ENCODE peak calls at places on chromosomes 2 and 18, in eight cellular contexts. One of them, this sample, is unnamed.

GRCh38 chr2:71802556-71802955 is 345.1 kb downstream of the CYP26B1 start:
- DNase-seq in H9: no peak
- DNase-seq in KBM-7: no peak
- DNase-seq in stimulated activated CD8-positive, alpha-beta memory T cell treated with anti-CD3 and anti-CD28 coated beads, Interleukin-4, amount 100 ng/mL, for 24 hours: no peak
- DNase-seq in activated naive CD4-positive, alpha-beta T cell: no peak
- DNase-seq in ACHN: no peak
- DNase-seq in EH: no peak
- DNase-seq in progenitor cell of endocrine pancreas: no peak
- DNase-seq in this sample: no peak

GRCh38 chr18:51044928-51045587 is 15.0 kb downstream of the SMAD4 start:
- DNase-seq in EH: peak
- DNase-seq in progenitor cell of endocrine pancreas: no peak
- DNase-seq in ACHN: no peak
- DNase-seq in activated naive CD4-positive, alpha-beta T cell: no peak
- DNase-seq in stimulated activated CD8-positive, alpha-beta memory T cell treated with anti-CD3 and anti-CD28 coated beads, Interleukin-4, amount 100 ng/mL, for 24 hours: no peak
- DNase-seq in KBM-7: no peak
- DNase-seq in H9: no peak
- DNase-seq in this sample: no peak

GRCh38 chr2:24919977-24920812 is at the start of gene ADCY3:
- DNase-seq in activated naive CD4-positive, alpha-beta T cell: no peak
- DNase-seq in H9: peak
- DNase-seq in EH: peak
- DNase-seq in KBM-7: no peak
- DNase-seq in progenitor cell of endocrine pancreas: peak
- DNase-seq in ACHN: peak
- DNase-seq in stimulated activated CD8-positive, alpha-beta memory T cell treated with anti-CD3 and anti-CD28 coated beads, Interleukin-4, amount 100 ng/mL, for 24 hours: peak
- DNase-seq in this sample: peak

GRCh38 chr18:75375341-75375740 is 52.2 kb downstream of the SMIM21 start:
- DNase-seq in EH: no peak
- DNase-seq in ACHN: no peak
- DNase-seq in stimulated activated CD8-positive, alpha-beta memory T cell treated with anti-CD3 and anti-CD28 coated beads, Interleukin-4, amount 100 ng/mL, for 24 hours: no peak
- DNase-seq in H9: no peak
- DNase-seq in progenitor cell of endocrine pancreas: no peak
- DNase-seq in KBM-7: no peak
- DNase-seq in activated naive CD4-positive, alpha-beta T cell: no peak
- DNase-seq in this sample: no peak

GRCh38 chr2:128500136-128500800 is 181.6 kb upstream of the HS6ST1 start:
- DNase-seq in KBM-7: no peak
- DNase-seq in activated naive CD4-positive, alpha-beta T cell: no peak
- DNase-seq in stimulated activated CD8-positive, alpha-beta memory T cell treated with anti-CD3 and anti-CD28 coated beads, Interleukin-4, amount 100 ng/mL, for 24 hours: no peak
- DNase-seq in ACHN: no peak
- DNase-seq in H9: peak
- DNase-seq in progenitor cell of endocrine pancreas: no peak
- DNase-seq in EH: peak
- DNase-seq in this sample: no peak

GRCh38 chr18:42909095-42909494 is 206.4 kb downstream of the RIT2 start:
- DNase-seq in progenitor cell of endocrine pancreas: no peak
- DNase-seq in stimulated activated CD8-positive, alpha-beta memory T cell treated with anti-CD3 and anti-CD28 coated beads, Interleukin-4, amount 100 ng/mL, for 24 hours: no peak
- DNase-seq in KBM-7: no peak
- DNase-seq in ACHN: no peak
- DNase-seq in EH: no peak
- DNase-seq in H9: no peak
- DNase-seq in activated naive CD4-positive, alpha-beta T cell: no peak
- DNase-seq in this sample: no peak

GRCh38 chr2:18791172-18791797 is 201.9 kb upstream of the NT5C1B start:
- DNase-seq in progenitor cell of endocrine pancreas: no peak
- DNase-seq in ACHN: no peak
- DNase-seq in stimulated activated CD8-positive, alpha-beta memory T cell treated with anti-CD3 and anti-CD28 coated beads, Interleukin-4, amount 100 ng/mL, for 24 hours: no peak
- DNase-seq in EH: peak
- DNase-seq in H9: no peak
- DNase-seq in activated naive CD4-positive, alpha-beta T cell: no peak
- DNase-seq in KBM-7: no peak
- DNase-seq in this sample: no peak

GRCh38 chr2:6526093-6526824 is 339.4 kb downstream of the CMPK2 start:
- DNase-seq in stimulated activated CD8-positive, alpha-beta memory T cell treated with anti-CD3 and anti-CD28 coated beads, Interleukin-4, amount 100 ng/mL, for 24 hours: no peak
- DNase-seq in activated naive CD4-positive, alpha-beta T cell: no peak
- DNase-seq in H9: peak
- DNase-seq in progenitor cell of endocrine pancreas: peak
- DNase-seq in ACHN: peak
- DNase-seq in KBM-7: no peak
- DNase-seq in EH: no peak
- DNase-seq in this sample: no peak

GRCh38 chr18:23977709-23978483 is 36.7 kb upstream of the TTC39C start:
- DNase-seq in EH: no peak
- DNase-seq in ACHN: no peak
- DNase-seq in stimulated activated CD8-positive, alpha-beta memory T cell treated with anti-CD3 and anti-CD28 coated beads, Interleukin-4, amount 100 ng/mL, for 24 hours: no peak
- DNase-seq in H9: no peak
- DNase-seq in progenitor cell of endocrine pancreas: no peak
- DNase-seq in activated naive CD4-positive, alpha-beta T cell: no peak
- DNase-seq in KBM-7: peak
- DNase-seq in this sample: no peak

GRCh38 chr2:149418065-149418464 is 87.7 kb downstream of the LYPD6 start:
- DNase-seq in activated naive CD4-positive, alpha-beta T cell: no peak
- DNase-seq in KBM-7: no peak
- DNase-seq in H9: no peak
- DNase-seq in progenitor cell of endocrine pancreas: no peak
- DNase-seq in EH: no peak
- DNase-seq in stimulated activated CD8-positive, alpha-beta memory T cell treated with anti-CD3 and anti-CD28 coated beads, Interleukin-4, amount 100 ng/mL, for 24 hours: no peak
- DNase-seq in ACHN: no peak
- DNase-seq in this sample: no peak

GRCh38 chr18:11320981-11321380 is 171.6 kb upstream of the PIEZO2 start:
- DNase-seq in stimulated activated CD8-positive, alpha-beta memory T cell treated with anti-CD3 and anti-CD28 coated beads, Interleukin-4, amount 100 ng/mL, for 24 hours: no peak
- DNase-seq in EH: peak
- DNase-seq in progenitor cell of endocrine pancreas: no peak
- DNase-seq in H9: no peak
- DNase-seq in KBM-7: no peak
- DNase-seq in activated naive CD4-positive, alpha-beta T cell: no peak
- DNase-seq in ACHN: no peak
- DNase-seq in this sample: no peak

GRCh38 chr2:46097714-46098480 is 199.3 kb upstream of the EPAS1 start:
- DNase-seq in EH: peak
- DNase-seq in ACHN: peak
- DNase-seq in progenitor cell of endocrine pancreas: no peak
- DNase-seq in KBM-7: peak
- DNase-seq in stimulated activated CD8-positive, alpha-beta memory T cell treated with anti-CD3 and anti-CD28 coated beads, Interleukin-4, amount 100 ng/mL, for 24 hours: no peak
- DNase-seq in H9: no peak
- DNase-seq in activated naive CD4-positive, alpha-beta T cell: no peak
- DNase-seq in this sample: no peak

GRCh38 chr2:201118957-201119848 is 3.2 kb downstream of the CFLAR start:
- DNase-seq in KBM-7: peak
- DNase-seq in EH: peak
- DNase-seq in stimulated activated CD8-positive, alpha-beta memory T cell treated with anti-CD3 and anti-CD28 coated beads, Interleukin-4, amount 100 ng/mL, for 24 hours: no peak
- DNase-seq in activated naive CD4-positive, alpha-beta T cell: no peak
- DNase-seq in progenitor cell of endocrine pancreas: no peak
- DNase-seq in H9: no peak
- DNase-seq in ACHN: peak
- DNase-seq in this sample: no peak

GRCh38 chr2:217817466-217818292 is 185.1 kb downstream of the TNS1 start:
- DNase-seq in activated naive CD4-positive, alpha-beta T cell: no peak
- DNase-seq in KBM-7: no peak
- DNase-seq in progenitor cell of endocrine pancreas: no peak
- DNase-seq in stimulated activated CD8-positive, alpha-beta memory T cell treated with anti-CD3 and anti-CD28 coated beads, Interleukin-4, amount 100 ng/mL, for 24 hours: no peak
- DNase-seq in EH: no peak
- DNase-seq in H9: no peak
- DNase-seq in ACHN: no peak
- DNase-seq in this sample: no peak

GRCh38 chr2:195561205-195562032 is 95.6 kb upstream of the SLC39A10 start:
- DNase-seq in activated naive CD4-positive, alpha-beta T cell: no peak
- DNase-seq in progenitor cell of endocrine pancreas: no peak
- DNase-seq in H9: no peak
- DNase-seq in stimulated activated CD8-positive, alpha-beta memory T cell treated with anti-CD3 and anti-CD28 coated beads, Interleukin-4, amount 100 ng/mL, for 24 hours: no peak
- DNase-seq in ACHN: no peak
- DNase-seq in EH: peak
- DNase-seq in KBM-7: peak
- DNase-seq in this sample: no peak

GRCh38 chr18:3147935-3148554 is 71.7 kb downstream of the MYOM1 start:
- DNase-seq in H9: no peak
- DNase-seq in progenitor cell of endocrine pancreas: no peak
- DNase-seq in activated naive CD4-positive, alpha-beta T cell: no peak
- DNase-seq in stimulated activated CD8-positive, alpha-beta memory T cell treated with anti-CD3 and anti-CD28 coated beads, Interleukin-4, amount 100 ng/mL, for 24 hours: no peak
- DNase-seq in EH: no peak
- DNase-seq in ACHN: no peak
- DNase-seq in KBM-7: no peak
- DNase-seq in this sample: no peak

GRCh38 chr2:40554665-40555294 is 102.9 kb upstream of the SLC8A1 start:
- DNase-seq in stimulated activated CD8-positive, alpha-beta memory T cell treated with anti-CD3 and anti-CD28 coated beads, Interleukin-4, amount 100 ng/mL, for 24 hours: peak
- DNase-seq in progenitor cell of endocrine pancreas: peak
- DNase-seq in H9: peak
- DNase-seq in EH: peak
- DNase-seq in KBM-7: peak
- DNase-seq in ACHN: peak
- DNase-seq in activated naive CD4-positive, alpha-beta T cell: no peak
- DNase-seq in this sample: peak

GRCh38 chr2:16166327-16166981 is 226.1 kb downstream of the MYCN start:
- DNase-seq in ACHN: no peak
- DNase-seq in activated naive CD4-positive, alpha-beta T cell: no peak
- DNase-seq in progenitor cell of endocrine pancreas: no peak
- DNase-seq in EH: no peak
- DNase-seq in KBM-7: no peak
- DNase-seq in stimulated activated CD8-positive, alpha-beta memory T cell treated with anti-CD3 and anti-CD28 coated beads, Interleukin-4, amount 100 ng/mL, for 24 hours: no peak
- DNase-seq in H9: no peak
- DNase-seq in this sample: no peak

GRCh38 chr2:70753978-70754377 is 14.0 kb downstream of the ADD2 start:
- DNase-seq in KBM-7: no peak
- DNase-seq in ACHN: no peak
- DNase-seq in progenitor cell of endocrine pancreas: no peak
- DNase-seq in EH: no peak
- DNase-seq in activated naive CD4-positive, alpha-beta T cell: no peak
- DNase-seq in stimulated activated CD8-positive, alpha-beta memory T cell treated with anti-CD3 and anti-CD28 coated beads, Interleukin-4, amount 100 ng/mL, for 24 hours: no peak
- DNase-seq in H9: no peak
- DNase-seq in this sample: no peak

GRCh38 chr2:197152451-197153228 is 157.9 kb downstream of the ANKRD44 start:
- DNase-seq in KBM-7: peak
- DNase-seq in H9: no peak
- DNase-seq in stimulated activated CD8-positive, alpha-beta memory T cell treated with anti-CD3 and anti-CD28 coated beads, Interleukin-4, amount 100 ng/mL, for 24 hours: no peak
- DNase-seq in progenitor cell of endocrine pancreas: no peak
- DNase-seq in activated naive CD4-positive, alpha-beta T cell: no peak
- DNase-seq in EH: peak
- DNase-seq in ACHN: no peak
- DNase-seq in this sample: no peak

GRCh38 chr2:181848356-181848876 is 43.1 kb upstream of the ITPRID2 start:
- DNase-seq in KBM-7: no peak
- DNase-seq in ACHN: no peak
- DNase-seq in stimulated activated CD8-positive, alpha-beta memory T cell treated with anti-CD3 and anti-CD28 coated beads, Interleukin-4, amount 100 ng/mL, for 24 hours: no peak
- DNase-seq in H9: no peak
- DNase-seq in EH: no peak
- DNase-seq in progenitor cell of endocrine pancreas: no peak
- DNase-seq in activated naive CD4-positive, alpha-beta T cell: no peak
- DNase-seq in this sample: no peak

GRCh38 chr2:28753043-28753683 is 1.5 kb downstream of the PPP1CB start:
- DNase-seq in KBM-7: peak
- DNase-seq in H9: no peak
- DNase-seq in activated naive CD4-positive, alpha-beta T cell: no peak
- DNase-seq in stimulated activated CD8-positive, alpha-beta memory T cell treated with anti-CD3 and anti-CD28 coated beads, Interleukin-4, amount 100 ng/mL, for 24 hours: peak
- DNase-seq in EH: peak
- DNase-seq in ACHN: peak
- DNase-seq in progenitor cell of endocrine pancreas: no peak
- DNase-seq in this sample: peak

GRCh38 chr2:233823731-233824121 is 30.6 kb downstream of the HJURP start:
- DNase-seq in stimulated activated CD8-positive, alpha-beta memory T cell treated with anti-CD3 and anti-CD28 coated beads, Interleukin-4, amount 100 ng/mL, for 24 hours: no peak
- DNase-seq in ACHN: no peak
- DNase-seq in activated naive CD4-positive, alpha-beta T cell: no peak
- DNase-seq in H9: peak
- DNase-seq in progenitor cell of endocrine pancreas: no peak
- DNase-seq in KBM-7: no peak
- DNase-seq in EH: no peak
- DNase-seq in this sample: no peak

GRCh38 chr2:85806358-85807118 is 52.7 kb downstream of the ATOH8 start:
- DNase-seq in ACHN: peak
- DNase-seq in KBM-7: no peak
- DNase-seq in H9: no peak
- DNase-seq in EH: no peak
- DNase-seq in activated naive CD4-positive, alpha-beta T cell: no peak
- DNase-seq in progenitor cell of endocrine pancreas: no peak
- DNase-seq in stimulated activated CD8-positive, alpha-beta memory T cell treated with anti-CD3 and anti-CD28 coated beads, Interleukin-4, amount 100 ng/mL, for 24 hours: no peak
- DNase-seq in this sample: no peak

GRCh38 chr2:229431331-229431954 is 160.4 kb upstream of the PID1 start:
- DNase-seq in H9: no peak
- DNase-seq in KBM-7: peak
- DNase-seq in ACHN: peak
- DNase-seq in activated naive CD4-positive, alpha-beta T cell: no peak
- DNase-seq in progenitor cell of endocrine pancreas: no peak
- DNase-seq in stimulated activated CD8-positive, alpha-beta memory T cell treated with anti-CD3 and anti-CD28 coated beads, Interleukin-4, amount 100 ng/mL, for 24 hours: no peak
- DNase-seq in EH: peak
- DNase-seq in this sample: no peak

GRCh38 chr18:61833387-61833786 is 59.4 kb downstream of the RNF152 start:
- DNase-seq in ACHN: no peak
- DNase-seq in progenitor cell of endocrine pancreas: no peak
- DNase-seq in H9: no peak
- DNase-seq in EH: peak
- DNase-seq in KBM-7: peak
- DNase-seq in stimulated activated CD8-positive, alpha-beta memory T cell treated with anti-CD3 and anti-CD28 coated beads, Interleukin-4, amount 100 ng/mL, for 24 hours: no peak
- DNase-seq in activated naive CD4-positive, alpha-beta T cell: no peak
- DNase-seq in this sample: no peak

GRCh38 chr2:95312543-95313205 is 15.5 kb downstream of the KCNIP3 start:
- DNase-seq in stimulated activated CD8-positive, alpha-beta memory T cell treated with anti-CD3 and anti-CD28 coated beads, Interleukin-4, amount 100 ng/mL, for 24 hours: no peak
- DNase-seq in progenitor cell of endocrine pancreas: no peak
- DNase-seq in EH: no peak
- DNase-seq in activated naive CD4-positive, alpha-beta T cell: no peak
- DNase-seq in ACHN: no peak
- DNase-seq in KBM-7: no peak
- DNase-seq in H9: no peak
- DNase-seq in this sample: no peak

GRCh38 chr2:127884436-127884835 is 1.3 kb downstream of the AMMECR1L start:
- DNase-seq in EH: peak
- DNase-seq in stimulated activated CD8-positive, alpha-beta memory T cell treated with anti-CD3 and anti-CD28 coated beads, Interleukin-4, amount 100 ng/mL, for 24 hours: no peak
- DNase-seq in progenitor cell of endocrine pancreas: no peak
- DNase-seq in ACHN: no peak
- DNase-seq in H9: no peak
- DNase-seq in KBM-7: no peak
- DNase-seq in activated naive CD4-positive, alpha-beta T cell: no peak
- DNase-seq in this sample: no peak

GRCh38 chr2:224126001-224126400 is 86.9 kb upstream of the SERPINE2 start:
- DNase-seq in KBM-7: no peak
- DNase-seq in progenitor cell of endocrine pancreas: no peak
- DNase-seq in ACHN: no peak
- DNase-seq in H9: peak
- DNase-seq in activated naive CD4-positive, alpha-beta T cell: no peak
- DNase-seq in stimulated activated CD8-positive, alpha-beta memory T cell treated with anti-CD3 and anti-CD28 coated beads, Interleukin-4, amount 100 ng/mL, for 24 hours: no peak
- DNase-seq in EH: peak
- DNase-seq in this sample: no peak

GRCh38 chr2:128457006-128457604 is 138.4 kb upstream of the HS6ST1 start:
- DNase-seq in activated naive CD4-positive, alpha-beta T cell: no peak
- DNase-seq in KBM-7: no peak
- DNase-seq in EH: no peak
- DNase-seq in H9: peak
- DNase-seq in progenitor cell of endocrine pancreas: no peak
- DNase-seq in stimulated activated CD8-positive, alpha-beta memory T cell treated with anti-CD3 and anti-CD28 coated beads, Interleukin-4, amount 100 ng/mL, for 24 hours: no peak
- DNase-seq in ACHN: no peak
- DNase-seq in this sample: no peak

GRCh38 chr2:71156531-71156930 is 26.1 kb downstream of the MPHOSPH10 start:
- DNase-seq in KBM-7: no peak
- DNase-seq in ACHN: no peak
- DNase-seq in EH: peak
- DNase-seq in activated naive CD4-positive, alpha-beta T cell: no peak
- DNase-seq in progenitor cell of endocrine pancreas: no peak
- DNase-seq in stimulated activated CD8-positive, alpha-beta memory T cell treated with anti-CD3 and anti-CD28 coated beads, Interleukin-4, amount 100 ng/mL, for 24 hours: no peak
- DNase-seq in H9: no peak
- DNase-seq in this sample: no peak

GRCh38 chr2:45909677-45910191 is 258.3 kb downstream of the PRKCE start:
- DNase-seq in progenitor cell of endocrine pancreas: no peak
- DNase-seq in stimulated activated CD8-positive, alpha-beta memory T cell treated with anti-CD3 and anti-CD28 coated beads, Interleukin-4, amount 100 ng/mL, for 24 hours: no peak
- DNase-seq in activated naive CD4-positive, alpha-beta T cell: no peak
- DNase-seq in H9: no peak
- DNase-seq in KBM-7: peak
- DNase-seq in EH: no peak
- DNase-seq in ACHN: no peak
- DNase-seq in this sample: no peak

GRCh38 chr2:128580988-128581848 is 262.6 kb upstream of the HS6ST1 start:
- DNase-seq in activated naive CD4-positive, alpha-beta T cell: no peak
- DNase-seq in KBM-7: no peak
- DNase-seq in progenitor cell of endocrine pancreas: no peak
- DNase-seq in stimulated activated CD8-positive, alpha-beta memory T cell treated with anti-CD3 and anti-CD28 coated beads, Interleukin-4, amount 100 ng/mL, for 24 hours: no peak
- DNase-seq in H9: no peak
- DNase-seq in EH: no peak
- DNase-seq in ACHN: no peak
- DNase-seq in this sample: no peak

GRCh38 chr2:5937865-5938565 is 245.8 kb downstream of the SOX11 start:
- DNase-seq in stimulated activated CD8-positive, alpha-beta memory T cell treated with anti-CD3 and anti-CD28 coated beads, Interleukin-4, amount 100 ng/mL, for 24 hours: no peak
- DNase-seq in H9: peak
- DNase-seq in progenitor cell of endocrine pancreas: no peak
- DNase-seq in KBM-7: no peak
- DNase-seq in ACHN: no peak
- DNase-seq in activated naive CD4-positive, alpha-beta T cell: no peak
- DNase-seq in EH: no peak
- DNase-seq in this sample: no peak

This sample was measured in stimulated activated CD4-positive, alpha-beta T cell treated with anti-CD3 and anti-CD28 coated beads, Interleukin-12 subunit alpha, Interleukin-12 subunit beta, amount 100 ng/mL, for 4 hours.